ENCODE peak calls at places on chromosomes 1 and 21, in six cellular contexts. R, M, V, T, O and W are unnamed samples. For H3K4me1 and H3K36me3, the result is how much of the 10 kb centered on the place peaks cover.

GRCh38 chr1:111404588-111404987 is 22.9 kb downstream of the OVGP1 start:
- DNase-seq in R (no peak), M (no peak), V (no peak), T (peak), O (no peak), W (no peak)

GRCh38 chr1:63688302-63688701 is 85.5 kb upstream of the ROR1 start:
- DNase-seq in R (peak), M (no peak), V (no peak), T (no peak), O (peak), W (no peak)

GRCh38 chr21:44528634-44528995 is 11.4 kb downstream of the KRTAP10-1 start:
- DNase-seq in R (no peak), M (no peak), V (no peak), T (no peak), O (no peak), W (no peak)

GRCh38 chr1:32464191-32464715 is 619 bp upstream of the ZBTB8B start:
- DNase-seq in R (peak), M (no peak), V (no peak), T (no peak), O (no peak), W (no peak)

GRCh38 chr1:234731371-234732085 is 121.5 kb upstream of the IRF2BP2 start:
- DNase-seq in R (peak), M (peak), V (no peak), T (no peak), O (no peak), W (peak)

GRCh38 chr1:111959436-111959835 is 30.0 kb downstream of the KCND3 start:
- DNase-seq in R (no peak), M (no peak), V (no peak), T (no peak), O (no peak), W (no peak)

GRCh38 chr1:37513795-37514349 is 694 bp downstream of the MEAF6 start:
- DNase-seq in R (no peak), M (no peak), V (peak), T (peak), O (peak), W (peak)

GRCh38 chr1:160830321-160831153 is 32.1 kb downstream of the CD244 start:
- DNase-seq in R (no peak), M (no peak), V (peak), T (peak), O (peak), W (peak)

GRCh38 chr21:21188513-21189188 is 190.4 kb downstream of the NCAM2 start:
- DNase-seq in R (no peak), M (no peak), V (no peak), T (no peak), O (peak), W (no peak)

GRCh38 chr1:177185209-177185608 is 14.5 kb downstream of the BRINP2 start:
- DNase-seq in R (peak), M (no peak), V (peak), T (no peak), O (no peak), W (no peak)

GRCh38 chr1:191306916-191307315 is 829.3 kb upstream of the BRINP3 start:
- DNase-seq in R (no peak), M (no peak), V (no peak), T (no peak), O (no peak), W (no peak)

GRCh38 chr1:44785501-44786137 is 2.4 kb downstream of the BEST4 start:
- DNase-seq in R (no peak), M (no peak), V (no peak), T (no peak), O (no peak), W (no peak)

DNA sequence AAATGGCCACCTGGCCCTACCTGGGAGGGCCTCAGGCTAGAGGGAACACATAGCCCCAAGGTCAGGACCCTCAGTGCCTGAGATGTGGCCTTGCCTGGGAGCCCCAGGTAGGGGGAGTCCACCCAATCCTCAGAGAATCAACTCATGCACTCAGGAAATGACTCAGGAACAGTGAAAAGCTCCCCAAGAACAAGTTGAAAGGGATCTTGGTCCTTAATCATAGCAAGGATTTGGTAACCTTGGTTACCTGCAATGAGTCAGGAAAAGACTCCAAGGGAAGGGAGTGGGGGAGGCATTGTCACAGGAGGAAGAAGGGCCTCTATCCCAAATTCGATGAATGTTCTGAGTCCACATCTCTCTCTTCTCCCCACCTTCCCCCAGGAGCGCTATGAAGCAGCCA is 17.0 kb downstream of the MAP7D1 start:
- DNase-seq in R (no peak), M (no peak), V (no peak), T (no peak), O (peak), W (no peak)
- H3K4me1 ChIP-seq in R (under half), M (under half), V (under half), T (under half), O (under half), W (under half)

GRCh38 chr1:39370602-39371001 is 120.8 kb upstream of the BMP8A start:
- DNase-seq in R (no peak), M (no peak), V (peak), T (no peak), O (no peak), W (no peak)

GRCh38 chr1:39372105-39372504 is 119.3 kb upstream of the BMP8A start:
- DNase-seq in R (no peak), M (no peak), V (no peak), T (no peak), O (no peak), W (no peak)

GRCh38 chr1:39363267-39363666 is 128.2 kb upstream of the BMP8A start:
- DNase-seq in R (no peak), M (no peak), V (no peak), T (no peak), O (no peak), W (no peak)

GRCh38 chr1:39369568-39369967 is 121.9 kb upstream of the BMP8A start:
- DNase-seq in R (no peak), M (no peak), V (no peak), T (no peak), O (no peak), W (no peak)

GRCh38 chr1:39368045-39368444 is 123.4 kb upstream of the BMP8A start:
- DNase-seq in R (no peak), M (no peak), V (no peak), T (no peak), O (no peak), W (no peak)
- H3K36me3 ChIP-seq in R (under half), M (half or more), V (under half), T (half or more), O (half or more), W (half or more)

GRCh38 chr1:107390076-107390420 is 249.2 kb downstream of the NTNG1 start:
- DNase-seq in R (no peak), M (no peak), V (no peak), T (no peak), O (no peak), W (no peak)
- H3K4me3 ChIP-seq in R (no peak), M (no peak), V (no peak), T (no peak), O (no peak), W (no peak)

DNA sequence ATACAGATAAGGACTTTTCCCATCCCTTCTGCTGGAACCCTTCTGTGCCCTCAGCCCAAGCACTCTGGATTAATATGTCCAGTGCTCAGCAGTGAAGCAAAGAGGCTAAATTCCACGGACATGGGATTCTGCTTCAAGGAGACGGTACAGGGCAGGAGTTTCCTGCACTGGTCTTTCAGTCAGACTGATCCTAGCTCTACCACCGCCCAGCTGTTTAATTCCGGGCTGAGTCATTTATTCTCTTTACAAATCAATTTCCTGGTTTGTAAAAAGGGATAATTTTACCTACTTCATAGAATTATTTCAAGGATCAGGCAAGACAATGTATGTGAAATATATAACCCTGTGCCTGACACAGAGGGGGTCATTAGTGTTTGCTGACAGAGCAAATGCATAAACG is 41.6 kb upstream of the NRDC start:
- DNase-seq in R (no peak), M (no peak), V (no peak), T (no peak), O (no peak), W (no peak)
- H3K4me1 ChIP-seq in R (under half), M (under half), V (under half), T (under half), O (under half), W (under half)